ENCODE peak calls at places on chromosomes 11 and 22, in seven cellular contexts. One of them, this sample, is unnamed.

GRCh38 chr11:65637794-65638317 is at the start of gene SIPA1:
- DNase-seq in cerebellum: peak; percentile 86
- DNase-seq in left ventricle myocardium superior: peak; percentile 88
- DNase-seq in HEK293T: peak; percentile 94
- DNase-seq in activated naive CD4-positive, alpha-beta T cell: peak; percentile 57
- DNase-seq in NCI-H460: peak; percentile 69
- DNase-seq in activated T-helper 2 cell treated with anti-CD3 and anti-CD28 coated beads, Interferon-gamma antibody, Interleukin-2, Interleukin-4, amounts not matched to agents 10 μg/mL and 5 μg/mL and 100 μg/mL, durations not matched to agents 14 hours and 24 hours and 36 hours: peak; percentile 68
- DNase-seq in this sample: peak; percentile 85

GRCh38 chr11:71221851-71222250 is 30.5 kb downstream of the SHANK2 start:
- DNase-seq in cerebellum: no peak
- DNase-seq in left ventricle myocardium superior: no peak
- DNase-seq in HEK293T: no peak
- DNase-seq in activated naive CD4-positive, alpha-beta T cell: no peak
- DNase-seq in NCI-H460: no peak
- DNase-seq in activated T-helper 2 cell treated with anti-CD3 and anti-CD28 coated beads, Interferon-gamma antibody, Interleukin-2, Interleukin-4, amounts not matched to agents 10 μg/mL and 5 μg/mL and 100 μg/mL, durations not matched to agents 14 hours and 24 hours and 36 hours: no peak
- DNase-seq in this sample: no peak

GRCh38 chr11:127395034-127395433 is 394.5 kb upstream of the KIRREL3 start:
- DNase-seq in cerebellum: no peak
- DNase-seq in left ventricle myocardium superior: no peak
- DNase-seq in HEK293T: no peak
- DNase-seq in activated naive CD4-positive, alpha-beta T cell: no peak
- DNase-seq in NCI-H460: no peak
- DNase-seq in activated T-helper 2 cell treated with anti-CD3 and anti-CD28 coated beads, Interferon-gamma antibody, Interleukin-2, Interleukin-4, amounts not matched to agents 10 μg/mL and 5 μg/mL and 100 μg/mL, durations not matched to agents 14 hours and 24 hours and 36 hours: no peak
- DNase-seq in this sample: no peak

GRCh38 chr11:3182462-3182852 is 17.3 kb upstream of the OSBPL5 start:
- DNase-seq in cerebellum: no peak
- DNase-seq in left ventricle myocardium superior: peak; percentile 19
- DNase-seq in HEK293T: no peak
- DNase-seq in activated naive CD4-positive, alpha-beta T cell: no peak
- DNase-seq in NCI-H460: no peak
- DNase-seq in activated T-helper 2 cell treated with anti-CD3 and anti-CD28 coated beads, Interferon-gamma antibody, Interleukin-2, Interleukin-4, amounts not matched to agents 10 μg/mL and 5 μg/mL and 100 μg/mL, durations not matched to agents 14 hours and 24 hours and 36 hours: no peak
- DNase-seq in this sample: no peak

GRCh38 chr11:69964247-69964643 is 113.9 kb upstream of the ANO1 start:
- DNase-seq in cerebellum: no peak
- DNase-seq in left ventricle myocardium superior: no peak
- DNase-seq in HEK293T: no peak
- DNase-seq in activated naive CD4-positive, alpha-beta T cell: no peak
- DNase-seq in NCI-H460: no peak
- DNase-seq in activated T-helper 2 cell treated with anti-CD3 and anti-CD28 coated beads, Interferon-gamma antibody, Interleukin-2, Interleukin-4, amounts not matched to agents 10 μg/mL and 5 μg/mL and 100 μg/mL, durations not matched to agents 14 hours and 24 hours and 36 hours: no peak
- DNase-seq in this sample: no peak

GRCh38 chr11:46948378-46949131 is 12.0 kb downstream of the CSTPP1 start:
- DNase-seq in cerebellum: no peak
- DNase-seq in left ventricle myocardium superior: no peak
- DNase-seq in HEK293T: peak; percentile 49
- DNase-seq in activated naive CD4-positive, alpha-beta T cell: no peak
- DNase-seq in NCI-H460: no peak
- DNase-seq in activated T-helper 2 cell treated with anti-CD3 and anti-CD28 coated beads, Interferon-gamma antibody, Interleukin-2, Interleukin-4, amounts not matched to agents 10 μg/mL and 5 μg/mL and 100 μg/mL, durations not matched to agents 14 hours and 24 hours and 36 hours: no peak
- DNase-seq in this sample: no peak

GRCh38 chr11:76782526-76783293 is 446 bp upstream of the TSKU start:
- DNase-seq in cerebellum: peak; percentile 66
- DNase-seq in left ventricle myocardium superior: peak; percentile 93
- DNase-seq in HEK293T: peak; percentile 90
- DNase-seq in activated naive CD4-positive, alpha-beta T cell: no peak
- DNase-seq in NCI-H460: peak; percentile 84
- DNase-seq in activated T-helper 2 cell treated with anti-CD3 and anti-CD28 coated beads, Interferon-gamma antibody, Interleukin-2, Interleukin-4, amounts not matched to agents 10 μg/mL and 5 μg/mL and 100 μg/mL, durations not matched to agents 14 hours and 24 hours and 36 hours: peak; percentile 60
- DNase-seq in this sample: peak; percentile 88

GRCh38 chr11:122108192-122108799 is 7.7 kb downstream of the BLID start:
- DNase-seq in cerebellum: no peak
- DNase-seq in left ventricle myocardium superior: no peak
- DNase-seq in HEK293T: peak; percentile 22
- DNase-seq in activated naive CD4-positive, alpha-beta T cell: no peak
- DNase-seq in NCI-H460: peak; percentile 25
- DNase-seq in activated T-helper 2 cell treated with anti-CD3 and anti-CD28 coated beads, Interferon-gamma antibody, Interleukin-2, Interleukin-4, amounts not matched to agents 10 μg/mL and 5 μg/mL and 100 μg/mL, durations not matched to agents 14 hours and 24 hours and 36 hours: no peak
- DNase-seq in this sample: no peak

GRCh38 chr11:3626250-3626960 is 15.4 kb downstream of the ART5 start:
- DNase-seq in cerebellum: no peak
- DNase-seq in left ventricle myocardium superior: peak; percentile 75
- DNase-seq in HEK293T: no peak
- DNase-seq in activated naive CD4-positive, alpha-beta T cell: no peak
- DNase-seq in NCI-H460: no peak
- DNase-seq in activated T-helper 2 cell treated with anti-CD3 and anti-CD28 coated beads, Interferon-gamma antibody, Interleukin-2, Interleukin-4, amounts not matched to agents 10 μg/mL and 5 μg/mL and 100 μg/mL, durations not matched to agents 14 hours and 24 hours and 36 hours: no peak
- DNase-seq in this sample: peak; percentile 81

GRCh38 chr11:117428856-117429229 is 101.2 kb downstream of the CEP164 start:
- DNase-seq in cerebellum: no peak
- DNase-seq in left ventricle myocardium superior: no peak
- DNase-seq in HEK293T: no peak
- DNase-seq in activated naive CD4-positive, alpha-beta T cell: no peak
- DNase-seq in NCI-H460: no peak
- DNase-seq in activated T-helper 2 cell treated with anti-CD3 and anti-CD28 coated beads, Interferon-gamma antibody, Interleukin-2, Interleukin-4, amounts not matched to agents 10 μg/mL and 5 μg/mL and 100 μg/mL, durations not matched to agents 14 hours and 24 hours and 36 hours: no peak
- DNase-seq in this sample: no peak

GRCh38 chr11:126061707-126062678 is 673 bp downstream of the CDON start:
- DNase-seq in cerebellum: peak; percentile 76
- DNase-seq in left ventricle myocardium superior: peak; percentile 46
- DNase-seq in HEK293T: peak; percentile 65
- DNase-seq in activated naive CD4-positive, alpha-beta T cell: no peak
- DNase-seq in NCI-H460: peak; percentile 25
- DNase-seq in activated T-helper 2 cell treated with anti-CD3 and anti-CD28 coated beads, Interferon-gamma antibody, Interleukin-2, Interleukin-4, amounts not matched to agents 10 μg/mL and 5 μg/mL and 100 μg/mL, durations not matched to agents 14 hours and 24 hours and 36 hours: no peak
- DNase-seq in this sample: peak; percentile 69

GRCh38 chr11:47143322-47143721 is 33.4 kb downstream of the ARFGAP2 start:
- DNase-seq in cerebellum: no peak
- DNase-seq in left ventricle myocardium superior: peak; percentile 60
- DNase-seq in HEK293T: no peak
- DNase-seq in activated naive CD4-positive, alpha-beta T cell: no peak
- DNase-seq in NCI-H460: no peak
- DNase-seq in activated T-helper 2 cell treated with anti-CD3 and anti-CD28 coated beads, Interferon-gamma antibody, Interleukin-2, Interleukin-4, amounts not matched to agents 10 μg/mL and 5 μg/mL and 100 μg/mL, durations not matched to agents 14 hours and 24 hours and 36 hours: no peak
- DNase-seq in this sample: peak; percentile 42

GRCh38 chr11:111531687-111532364 is 8.7 kb upstream of the LAYN start:
- DNase-seq in cerebellum: no peak
- DNase-seq in left ventricle myocardium superior: no peak
- DNase-seq in HEK293T: no peak
- DNase-seq in activated naive CD4-positive, alpha-beta T cell: no peak
- DNase-seq in NCI-H460: peak; percentile 15
- DNase-seq in activated T-helper 2 cell treated with anti-CD3 and anti-CD28 coated beads, Interferon-gamma antibody, Interleukin-2, Interleukin-4, amounts not matched to agents 10 μg/mL and 5 μg/mL and 100 μg/mL, durations not matched to agents 14 hours and 24 hours and 36 hours: no peak
- DNase-seq in this sample: no peak

GRCh38 chr11:120028181-120028935 is 109.6 kb downstream of the TRIM29 start:
- DNase-seq in cerebellum: no peak
- DNase-seq in left ventricle myocardium superior: no peak
- DNase-seq in HEK293T: no peak
- DNase-seq in activated naive CD4-positive, alpha-beta T cell: no peak
- DNase-seq in NCI-H460: no peak
- DNase-seq in activated T-helper 2 cell treated with anti-CD3 and anti-CD28 coated beads, Interferon-gamma antibody, Interleukin-2, Interleukin-4, amounts not matched to agents 10 μg/mL and 5 μg/mL and 100 μg/mL, durations not matched to agents 14 hours and 24 hours and 36 hours: no peak
- DNase-seq in this sample: no peak

GRCh38 chr22:46054091-46054877 is 77.3 kb upstream of the WNT7B start:
- DNase-seq in cerebellum: no peak
- DNase-seq in left ventricle myocardium superior: peak; percentile 89
- DNase-seq in HEK293T: peak; percentile 73
- DNase-seq in activated naive CD4-positive, alpha-beta T cell: peak; percentile 59
- DNase-seq in NCI-H460: no peak
- DNase-seq in activated T-helper 2 cell treated with anti-CD3 and anti-CD28 coated beads, Interferon-gamma antibody, Interleukin-2, Interleukin-4, amounts not matched to agents 10 μg/mL and 5 μg/mL and 100 μg/mL, durations not matched to agents 14 hours and 24 hours and 36 hours: peak; percentile 41
- DNase-seq in this sample: peak; percentile 78

This sample was measured in heart left ventricle.